ENCODE peak calls at places on chromosomes 2 and 18, in eight cellular contexts. M is cardiac muscle cell; U is upper lobe of right lung; N is psoas muscle; I is pancreas; T is CD8-positive, alpha-beta memory T cell; V is SK-N-SH; C is NB4. O is an unnamed sample.

GRCh38 chr2:3665886-3666612 is 8.0 kb downstream of the ALLC start:
- DNase-seq in M (no peak), U (peak; percentile 53), N (no peak), I (no peak), T (no peak), V (no peak), C (no peak), O (no peak)

GRCh38 chr18:41170346-41170745 is 784.7 kb upstream of the PIK3C3 start:
- DNase-seq in M (peak; percentile 37), U (no peak), N (no peak), I (no peak), T (no peak), V (no peak), C (no peak), O (no peak)

GRCh38 chr2:8337321-8337720 is 344.5 kb upstream of the ID2 start:
- DNase-seq in M (no peak), U (no peak), N (no peak), I (no peak), T (peak; percentile 59), V (no peak), C (peak; percentile 46), O (peak; percentile 46)

GRCh38 chr2:218879881-218880748 is 537 bp upstream of the WNT10A start:
- DNase-seq in M (no peak), U (peak; percentile 73), N (peak; percentile 44), I (peak; percentile 37), T (peak; percentile 83), V (peak; percentile 74), C (no peak), O (peak; percentile 29)

GRCh38 chr2:11667866-11668637 is 1.9 kb downstream of the NTSR2 start:
- DNase-seq in M (no peak), U (no peak), N (no peak), I (no peak), T (no peak), V (no peak), C (no peak), O (no peak)

GRCh38 chr18:75089748-75090327 is 119.1 kb downstream of the PTGR3 start:
- DNase-seq in M (no peak), U (no peak), N (no peak), I (no peak), T (no peak), V (no peak), C (no peak), O (no peak)

GRCh38 chr18:21851327-21851961 is 110.9 kb downstream of the MIB1 start:
- DNase-seq in M (peak; percentile 46), U (no peak), N (no peak), I (no peak), T (no peak), V (peak; percentile 23), C (peak; percentile 11), O (peak; percentile 7)

GRCh38 chr2:88903744-88904353 is 212.4 kb downstream of the RPIA start:
- DNase-seq in M (peak; percentile 43), U (no peak), N (no peak), I (no peak), T (no peak), V (peak; percentile 20), C (peak; percentile 56), O (peak; percentile 34)

GRCh38 chr2:45014016-45014702 is 4.9 kb upstream of the SIX2 start:
- DNase-seq in M (peak; percentile 84), U (peak; percentile 81), N (peak; percentile 82), I (peak; percentile 77), T (no peak), V (peak; percentile 97), C (peak; percentile 78), O (peak; percentile 18)

GRCh38 chr18:70288851-70289328 is at the start of gene SOCS6:
- DNase-seq in M (peak; percentile 82), U (peak; percentile 89), N (peak; percentile 62), I (peak; percentile 69), T (peak; percentile 5), V (peak; percentile 89), C (peak; percentile 83), O (peak; percentile 63)

GRCh38 chr2:101330253-101330921 is 21.9 kb upstream of the RNF149 start:
- DNase-seq in M (peak; percentile 49), U (no peak), N (peak; percentile 32), I (peak; percentile 44), T (no peak), V (no peak), C (no peak), O (peak; percentile 79)

GRCh38 chr2:83168377-83168776 is 1290.7 kb downstream of the SUCLG1 start:
- DNase-seq in M (no peak), U (no peak), N (no peak), I (no peak), T (no peak), V (no peak), C (no peak), O (no peak)

GRCh38 chr2:150911766-150912280 is 349.8 kb downstream of the RBM43 start:
- DNase-seq in M (peak; percentile 96), U (peak; percentile 66), N (peak; percentile 60), I (no peak), T (no peak), V (no peak), C (peak; percentile 92), O (no peak)

GRCh38 chr18:71028285-71028762 is 739.5 kb downstream of the SOCS6 start:
- DNase-seq in M (peak; percentile 64), U (no peak), N (no peak), I (no peak), T (no peak), V (peak; percentile 86), C (no peak), O (no peak)

GRCh38 chr2:203636896-203637818 is 69.3 kb upstream of the CD28 start:
- DNase-seq in M (peak; percentile 66), U (no peak), N (no peak), I (no peak), T (no peak), V (no peak), C (peak; percentile 82), O (no peak)

GRCh38 chr2:39479696-39480095 is 42.6 kb upstream of the MAP4K3 start:
- DNase-seq in M (no peak), U (no peak), N (no peak), I (no peak), T (no peak), V (no peak), C (no peak), O (no peak)

GRCh38 chr2:42747422-42747821 is 16.5 kb downstream of the OXER1 start:
- DNase-seq in M (no peak), U (no peak), N (no peak), I (no peak), T (no peak), V (no peak), C (no peak), O (no peak)

DNA sequence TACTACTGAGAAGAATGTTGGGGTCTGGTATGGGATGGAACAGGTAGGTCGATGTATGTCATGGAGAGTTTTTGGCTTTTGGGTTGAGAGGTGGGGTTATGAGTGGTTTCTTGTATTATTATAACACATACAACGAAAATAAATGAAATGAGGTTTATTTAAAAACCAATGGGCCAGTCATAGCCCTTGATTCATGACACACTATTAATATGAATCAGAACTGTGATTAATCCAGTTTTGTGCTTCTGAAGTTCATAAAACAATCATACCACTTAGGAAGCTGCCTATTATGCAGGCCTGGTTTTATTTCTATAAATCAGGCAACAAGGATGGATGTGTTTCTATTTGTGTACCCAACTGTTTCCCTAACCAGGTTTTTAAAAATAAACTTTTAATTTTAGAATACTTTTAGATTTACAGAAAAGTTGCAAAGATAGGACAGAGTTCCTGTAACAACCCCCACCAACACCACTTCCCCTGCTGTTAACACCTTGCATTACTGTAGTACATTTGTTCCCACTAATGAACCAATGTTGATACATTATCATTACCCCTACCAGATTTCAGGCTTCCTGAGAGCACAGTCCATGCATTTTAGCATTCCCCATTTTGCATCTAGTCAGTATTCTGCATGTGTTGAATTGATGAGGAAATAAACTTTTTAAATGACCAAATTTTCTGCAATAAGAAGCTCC is 37.5 kb upstream of the NCOA1 start:
- DNase-seq in M (no peak), U (no peak), N (no peak), I (no peak), T (no peak), V (no peak), C (no peak), O (no peak)
- H3K4me3 ChIP-seq in M (no peak overlapping the region), U (peak overlapping the region; percentile 15), N (peak overlapping the region; percentile 60), I (no peak overlapping the region), T (no peak overlapping the region), V (peak overlapping the region; percentile 7), C (no peak overlapping the region), O (no peak overlapping the region)

DNA sequence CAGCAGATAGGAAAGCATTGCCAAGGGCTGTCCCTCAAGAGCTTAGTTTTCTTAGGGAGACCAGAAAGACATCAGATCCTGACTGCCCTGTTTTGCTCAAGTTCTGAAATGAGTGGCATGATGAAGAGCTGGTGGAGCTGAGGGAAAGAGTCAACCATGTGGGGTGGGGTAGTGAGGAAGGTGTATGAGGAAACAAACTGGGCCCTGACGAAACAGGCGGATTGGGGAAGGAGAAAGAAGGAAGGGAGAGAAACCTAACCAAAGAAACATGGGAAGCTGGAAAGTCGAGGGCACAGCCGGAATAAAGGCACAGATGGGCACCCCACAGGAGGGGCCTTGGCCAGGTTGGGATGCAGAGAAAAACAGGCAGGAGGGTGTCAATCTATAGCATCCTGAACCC is 8.0 kb downstream of the TGOLN2 start:
- DNase-seq in M (no peak), U (no peak), N (no peak), I (no peak), T (no peak), V (no peak), C (no peak), O (no peak)
- H3K4me3 ChIP-seq in M (no peak overlapping the region), U (no peak overlapping the region), N (no peak overlapping the region), I (no peak overlapping the region), T (no peak overlapping the region), V (no peak overlapping the region), C (no peak overlapping the region), O (no peak overlapping the region)

GRCh38 chr2:174729797-174730529 is 34.3 kb downstream of the CHRNA1 start:
- DNase-seq in M (peak; percentile 26), U (no peak), N (peak; percentile 24), I (no peak), T (peak; percentile 30), V (peak; percentile 77), C (no peak), O (no peak)
- H3K4me3 ChIP-seq in M (peak overlapping the region; percentile 38), U (peak overlapping the region; percentile 33), N (peak overlapping the region; percentile 59), I (peak overlapping the region; percentile 8), T (peak overlapping the region; percentile 68), V (peak overlapping the region; percentile 40), C (no peak overlapping the region), O (peak overlapping the region; percentile 12)

DNA sequence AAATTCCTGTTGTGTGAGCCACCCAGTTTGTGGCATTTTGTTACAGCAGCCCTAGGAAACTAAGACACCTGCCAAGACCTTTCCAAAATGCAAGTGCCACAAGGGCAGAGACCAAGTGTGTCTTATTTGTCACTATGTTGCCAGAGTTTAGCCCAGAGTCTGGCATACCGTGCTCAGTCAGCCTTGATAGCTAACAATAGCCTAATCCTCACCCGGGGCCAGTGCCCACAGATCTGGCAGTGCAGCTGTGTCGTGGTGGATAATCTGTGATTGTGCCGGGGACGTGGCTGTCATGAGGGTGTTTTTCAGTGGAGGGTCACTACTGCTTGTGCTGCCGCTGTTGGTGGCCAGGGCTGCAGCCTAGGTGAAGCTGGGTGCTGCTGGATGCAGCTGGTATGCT is 53.5 kb downstream of the MEP1B start:
- DNase-seq in M (no peak), U (no peak), N (no peak), I (no peak), T (no peak), V (no peak), C (no peak), O (no peak)
- H3K4me3 ChIP-seq in M (no peak overlapping the region), U (no peak overlapping the region), N (no peak overlapping the region), I (no peak overlapping the region), T (no peak overlapping the region), V (no peak overlapping the region), C (no peak overlapping the region), O (no peak overlapping the region)